ENCODE peak calls at places on chromosomes 11 and 22, in eight cellular contexts. Z is WTC11, H is IMR-90, J is fibroblast of villous mesenchyme, D is AG04450, V is cardiac fibroblast, L is upper lobe of right lung, E is OCI-LY7. R is an unnamed sample.

GRCh38 chr11:123742778-123743177 is 1.3 kb upstream of the ZNF202 start:
- DNase-seq in H (no peak), L (no peak), Z (no peak), E (no peak), J (no peak), D (no peak), V (no peak), R (no peak)

GRCh38 chr11:114308689-114309089 is 12.5 kb downstream of the NNMT start:
- DNase-seq in J (peak), L (no peak), H (no peak), Z (no peak), V (peak), E (no peak), D (no peak), R (peak)

GRCh38 chr11:26621147-26621546 is 49.1 kb upstream of the MUC15 start:
- DNase-seq in J (peak), V (peak), D (peak), Z (no peak), L (no peak), E (no peak), H (peak), R (peak)

GRCh38 chr11:106920899-106921504 is 97.3 kb downstream of the GUCY1A2 start:
- DNase-seq in J (no peak), V (peak), D (no peak), E (no peak), Z (no peak), L (no peak), H (no peak), R (peak)

GRCh38 chr11:952406-953385 is 27.0 kb downstream of the AP2A2 start:
- DNase-seq in H (peak), E (no peak), Z (no peak), V (peak), L (no peak), D (no peak), J (peak), R (peak)

GRCh38 chr11:119493712-119494111 is 70.7 kb upstream of the THY1 start:
- DNase-seq in D (no peak), E (peak), V (no peak), Z (peak), J (peak), L (no peak), H (peak), R (peak)

GRCh38 chr11:44235765-44236201 is 74.2 kb downstream of the ALX4 start:
- DNase-seq in Z (no peak), L (no peak), H (peak), E (no peak), V (peak), J (peak), D (no peak), R (peak)

GRCh38 chr11:64251986-64252837 is 882 bp downstream of the PLCB3 start:
- DNase-seq in E (peak), D (no peak), V (peak), Z (peak), L (peak), H (no peak), J (no peak), R (no peak)

GRCh38 chr11:109132539-109132938 is 289.5 kb upstream of the C11orf87 start:
- DNase-seq in L (no peak), H (no peak), J (no peak), D (no peak), E (no peak), V (no peak), Z (no peak), R (no peak)

GRCh38 chr11:6647836-6648235 is 7.8 kb downstream of the DCHS1 start:
- DNase-seq in H (no peak), V (no peak), D (no peak), Z (no peak), L (no peak), E (no peak), J (no peak), R (no peak)

GRCh38 chr11:60863550-60864521 is 3.5 kb upstream of the ZP1 start:
- DNase-seq in H (no peak), D (no peak), Z (no peak), E (no peak), J (no peak), V (no peak), L (peak), R (no peak)

GRCh38 chr11:48049036-48049435 is 68.7 kb downstream of the PTPRJ start:
- DNase-seq in D (no peak), J (no peak), V (no peak), H (no peak), L (peak), E (no peak), Z (no peak), R (no peak)

DNA sequence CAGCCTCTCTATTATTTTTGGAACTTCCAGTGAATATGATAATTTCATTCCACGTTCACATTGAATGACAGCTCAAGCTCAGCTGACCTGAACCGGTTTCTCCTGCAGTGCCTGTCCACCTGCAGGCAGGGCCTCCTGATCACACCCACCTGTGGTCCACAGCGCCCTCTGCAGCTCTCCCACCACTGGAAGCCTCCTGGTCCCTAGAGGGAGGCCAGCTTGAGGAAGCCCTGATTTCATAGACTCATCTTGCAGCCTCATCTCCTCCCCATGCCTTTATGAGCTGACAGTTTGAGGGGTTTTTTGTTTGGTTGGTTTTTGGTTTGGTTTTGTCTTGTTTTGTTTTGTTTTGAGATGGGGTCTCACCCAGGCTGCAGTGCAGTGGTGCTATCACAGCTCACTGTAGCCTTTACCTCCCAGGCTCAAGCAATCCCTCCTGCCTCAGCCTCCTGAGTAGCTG is 29.9 kb upstream of the MALAT1 start:
- DNase-seq in Z (peak), D (no peak), E (peak), L (peak), J (peak), H (no peak), V (peak), R (no peak)
- TF ChIP-seq CTCF in Z (peak), D (peak), E (peak), L (peak), J (peak), H (peak), V (peak), R (peak)

DNA sequence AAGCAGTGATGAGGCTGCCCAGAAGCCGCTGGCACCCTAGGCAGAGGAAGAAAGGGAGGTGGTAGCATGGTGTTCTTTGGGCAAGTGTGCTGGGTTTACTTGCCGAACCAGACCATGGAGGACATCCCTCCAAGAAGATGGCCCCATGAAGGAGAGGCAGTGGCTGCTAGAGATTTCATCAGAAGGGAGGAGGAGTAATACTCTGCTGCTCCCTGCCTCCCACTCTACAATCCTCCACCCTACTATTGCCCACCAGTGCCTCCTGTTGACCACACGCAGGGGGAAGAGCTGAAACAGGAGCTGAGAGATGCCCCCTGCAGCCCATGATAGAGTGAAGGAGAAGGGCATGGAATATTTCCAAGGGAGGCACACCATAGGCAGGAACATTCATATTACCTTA is 51.0 kb upstream of the PRSS23 start:
- DNase-seq in V (no peak), D (no peak), J (no peak), L (no peak), H (no peak), E (no peak), Z (peak), R (no peak)
- TF ChIP-seq CTCF in V (peak), D (peak), J (no peak), L (no peak), H (peak), E (no peak), Z (no peak), R (peak)

GRCh38 chr22:46997311-46997970 is 235.0 kb downstream of the TBC1D22A start:
- DNase-seq in L (no peak), E (no peak), Z (no peak), D (no peak), J (no peak), H (no peak), V (no peak), R (no peak)
- TF ChIP-seq CTCF in L (no peak), E (no peak), Z (no peak), D (no peak), J (no peak), H (no peak), V (no peak), R (no peak)

GRCh38 chr11:18204220-18204619 is 31.6 kb downstream of the MRGPRX4 start:
- DNase-seq in E (no peak), J (no peak), Z (no peak), V (no peak), L (no peak), D (no peak), H (no peak), R (no peak)

GRCh38 chr11:18209058-18209457 is 27.5 kb downstream of the SAA4 start:
- DNase-seq in H (no peak), L (no peak), D (no peak), V (no peak), Z (no peak), J (no peak), E (no peak), R (no peak)

GRCh38 chr11:18204771-18205170 is 31.8 kb downstream of the SAA4 start:
- DNase-seq in J (no peak), D (no peak), L (no peak), H (no peak), Z (no peak), V (no peak), E (no peak), R (no peak)

GRCh38 chr11:18203723-18204122 is 31.1 kb downstream of the MRGPRX4 start:
- DNase-seq in V (peak), L (no peak), D (no peak), H (peak), J (peak), Z (peak), E (no peak), R (peak)
- TF ChIP-seq CTCF in V (peak), L (peak), D (peak), H (peak), J (peak), Z (peak), E (peak), R (peak)

GRCh38 chr22:19967850-19968449 is 26.3 kb upstream of the TXNRD2 start:
- DNase-seq in Z (no peak), J (no peak), L (no peak), V (no peak), D (no peak), E (no peak), H (no peak), R (no peak)

GRCh38 chr22:19966908-19967750 is 25.5 kb upstream of the TXNRD2 start:
- DNase-seq in Z (no peak), J (no peak), V (no peak), H (no peak), L (no peak), D (no peak), E (no peak), R (no peak)

GRCh38 chr22:19964701-19965386 is 23.2 kb upstream of the TXNRD2 start:
- DNase-seq in V (no peak), Z (no peak), E (no peak), L (no peak), H (no peak), D (no peak), J (no peak), R (no peak)

GRCh38 chr22:19963863-19964642 is 22.4 kb upstream of the TXNRD2 start:
- DNase-seq in J (no peak), H (no peak), V (no peak), L (no peak), Z (no peak), E (no peak), D (no peak), R (no peak)

GRCh38 chr22:19965771-19966709 is 24.4 kb upstream of the TXNRD2 start:
- DNase-seq in D (no peak), V (no peak), E (peak), Z (peak), H (no peak), J (no peak), L (no peak), R (peak)
- TF ChIP-seq CTCF in D (peak), V (peak), E (peak), Z (peak), H (peak), J (peak), L (peak), R (peak)